ENCODE peak calls at places on chromosomes 3 and 15, in five cellular contexts. I is renal cortical epithelial cell, D is brain microvascular endothelial cell, N is A549, F is non-pigmented ciliary epithelial cell. U is an unnamed sample.
A peak's percentile ranks its signal among the peaks of the same experiment; 100 is the strongest.

GRCh38 chr15:91216000-91216399 is 115.9 kb downstream of the SV2B start:
- DNase-seq in I (no peak), D (no peak), N (no peak), F (no peak), U (no peak)

GRCh38 chr15:31230630-31231485 is 95.8 kb upstream of the KLF13 start:
- DNase-seq in I (peak; percentile 51), D (no peak), N (no peak), F (no peak), U (no peak)

GRCh38 chr15:85749261-85750151 is 45.2 kb downstream of the KLHL25 start:
- DNase-seq in I (no peak), D (no peak), N (no peak), F (no peak), U (no peak)

GRCh38 chr3:65146149-65146548 is 458.3 kb upstream of the ADAMTS9 start:
- DNase-seq in I (peak; percentile 93), D (peak; percentile 20), N (no peak), F (no peak), U (peak; percentile 87)

GRCh38 chr3:107810195-107811071 is 280.4 kb downstream of the CD47 start:
- DNase-seq in I (peak; percentile 97), D (no peak), N (no peak), F (no peak), U (peak; percentile 78)

GRCh38 chr3:107897471-107898180 is 193.2 kb downstream of the CD47 start:
- DNase-seq in I (peak; percentile 66), D (no peak), N (no peak), F (no peak), U (no peak)

GRCh38 chr3:141408596-141408995 is 40.3 kb downstream of the ZBTB38 start:
- DNase-seq in I (no peak), D (no peak), N (no peak), F (no peak), U (no peak)

GRCh38 chr15:28911295-28911979 is 25.7 kb downstream of the APBA2 start:
- DNase-seq in I (no peak), D (no peak), N (no peak), F (no peak), U (no peak)

GRCh38 chr15:51706347-51706746 is 25.0 kb downstream of the SCG3 start:
- DNase-seq in I (no peak), D (no peak), N (no peak), F (no peak), U (no peak)

GRCh38 chr15:33064878-33065277 is 129.6 kb downstream of the FMN1 start:
- DNase-seq in I (peak; percentile 72), D (peak; percentile 76), N (no peak), F (no peak), U (no peak)

GRCh38 chr3:58537412-58538301 is 667 bp upstream of the ACOX2 start:
- DNase-seq in I (peak; percentile 68), D (no peak), N (no peak), F (no peak), U (no peak)

GRCh38 chr3:159929181-159929893 is 59.3 kb upstream of the IL12A start:
- DNase-seq in I (peak; percentile 73), D (peak; percentile 81), N (peak; percentile 44), F (peak; percentile 54), U (no peak)

GRCh38 chr3:185316740-185317407 is 46.1 kb upstream of the MAP3K13 start:
- DNase-seq in I (peak; percentile 82), D (peak; percentile 40), N (no peak), F (no peak), U (no peak)

GRCh38 chr15:22989576-22990477 is 9.7 kb upstream of the CYFIP1 start:
- DNase-seq in I (peak; percentile 36), D (no peak), N (no peak), F (no peak), U (no peak)

GRCh38 chr15:95626501-95627361 is 703.8 kb upstream of the NR2F2 start:
- DNase-seq in I (no peak), D (peak; percentile 27), N (no peak), F (no peak), U (no peak)

GRCh38 chr15:57133127-57133968 is 214.9 kb downstream of the TCF12 start:
- DNase-seq in I (peak; percentile 65), D (no peak), N (no peak), F (peak; percentile 22), U (no peak)

GRCh38 chr3:136861890-136862610 is at the start of gene NCK1:
- DNase-seq in I (peak; percentile 90), D (peak; percentile 99), N (peak; percentile 92), F (peak; percentile 92), U (peak; percentile 65)

GRCh38 chr3:10196389-10197052 is 31.8 kb downstream of the IRAK2 start:
- DNase-seq in I (no peak), D (peak; percentile 90), N (no peak), F (no peak), U (no peak)

GRCh38 chr3:10683106-10683505 is 132.9 kb upstream of the SLC6A11 start:
- DNase-seq in I (no peak), D (no peak), N (no peak), F (no peak), U (no peak)

GRCh38 chr15:39030291-39031070 is 465.9 kb upstream of the RASGRP1 start:
- DNase-seq in I (no peak), D (no peak), N (no peak), F (no peak), U (no peak)

GRCh38 chr3:72560857-72561675 is 287.2 kb downstream of the SHQ1 start:
- DNase-seq in I (peak; percentile 45), D (no peak), N (no peak), F (no peak), U (no peak)

GRCh38 chr15:96444865-96445264 is 114.4 kb downstream of the NR2F2 start:
- DNase-seq in I (no peak), D (no peak), N (no peak), F (no peak), U (no peak)

GRCh38 chr15:80436511-80437307 is 32.5 kb downstream of the ARNT2 start:
- DNase-seq in I (peak; percentile 92), D (no peak), N (peak; percentile 89), F (no peak), U (peak; percentile 47)

GRCh38 chr3:41304603-41305002 is 105.3 kb downstream of the CTNNB1 start:
- DNase-seq in I (peak; percentile 40), D (peak; percentile 35), N (no peak), F (no peak), U (no peak)

GRCh38 chr3:12959838-12960378 is 113.3 kb downstream of the IQSEC1 start:
- DNase-seq in I (no peak), D (no peak), N (no peak), F (no peak), U (no peak)

GRCh38 chr3:89572261-89572660 is 464.8 kb downstream of the EPHA3 start:
- DNase-seq in I (no peak), D (no peak), N (no peak), F (no peak), U (no peak)

GRCh38 chr3:194732617-194733016 is 46.9 kb downstream of the FAM43A start:
- DNase-seq in I (no peak), D (no peak), N (no peak), F (no peak), U (no peak)

GRCh38 chr3:123637131-123637530 is 52.3 kb upstream of the HACD2 start:
- DNase-seq in I (peak; percentile 75), D (no peak), N (no peak), F (no peak), U (no peak)

GRCh38 chr3:105414841-105415240 is 48.1 kb downstream of the ALCAM start:
- DNase-seq in I (peak; percentile 16), D (peak; percentile 50), N (no peak), F (no peak), U (no peak)

GRCh38 chr15:40054056-40054745 is 15.2 kb upstream of the SRP14 start:
- DNase-seq in I (no peak), D (no peak), N (no peak), F (no peak), U (no peak)

GRCh38 chr3:57709559-57709958 is 16.7 kb upstream of the DENND6A start:
- DNase-seq in I (peak; percentile 89), D (no peak), N (no peak), F (no peak), U (no peak)

GRCh38 chr15:60374628-60375081 is 23.1 kb downstream of the ANXA2 start:
- DNase-seq in I (peak; percentile 99), D (peak; percentile 96), N (peak; percentile 88), F (peak; percentile 92), U (peak; percentile 76)

GRCh38 chr15:32987067-32987466 is 207.4 kb downstream of the FMN1 start:
- DNase-seq in I (peak; percentile 76), D (no peak), N (no peak), F (no peak), U (peak; percentile 56)

GRCh38 chr3:184259878-184260570 is 1.3 kb downstream of the CAMK2N2 start:
- DNase-seq in I (no peak), D (peak; percentile 20), N (peak; percentile 62), F (no peak), U (no peak)

GRCh38 chr3:195194559-195195161 is 76.3 kb downstream of the XXYLT1 start:
- DNase-seq in I (no peak), D (no peak), N (no peak), F (no peak), U (no peak)

GRCh38 chr3:99523446-99523845 is 114.9 kb upstream of the COL8A1 start:
- DNase-seq in I (no peak), D (no peak), N (no peak), F (no peak), U (no peak)